ENCODE peak calls at places on chromosomes 12 and 14, in six cellular contexts. T, G, J, O, X and F are unnamed samples. For H3K9me2, the result is how much of the 10 kb centered on the place peaks cover.

GRCh38 chr12:95118138-95118787 is 44.8 kb upstream of the NR2C1 start:
- DNase-seq in X (no peak), J (peak), T (no peak), G (no peak), O (peak), F (no peak)

GRCh38 chr12:47504775-47505446 is 200.9 kb downstream of the RPAP3 start:
- DNase-seq in T (no peak), G (no peak), O (no peak), J (peak), X (no peak), F (no peak)

GRCh38 chr14:68688872-68689371 is 103.9 kb downstream of the ZFP36L1 start:
- DNase-seq in X (no peak), T (peak), G (peak), J (peak), O (no peak), F (peak)

GRCh38 chr14:105145381-105146180 is 23.0 kb downstream of the JAG2 start:
- DNase-seq in X (no peak), J (no peak), T (no peak), O (no peak), G (peak), F (no peak)

GRCh38 chr14:72781476-72782181 is 112.3 kb downstream of the DPF3 start:
- DNase-seq in O (no peak), J (peak), X (no peak), G (no peak), T (no peak), F (peak)

GRCh38 chr12:13196302-13196921 is at the start of gene EMP1:
- DNase-seq in J (peak), G (peak), X (peak), T (no peak), O (peak), F (peak)

GRCh38 chr12:115464008-115464672 is 780.2 kb upstream of the TBX3 start:
- DNase-seq in O (no peak), X (no peak), J (no peak), G (no peak), T (no peak), F (peak)

GRCh38 chr12:93913845-93914244 is 234.5 kb upstream of the PLXNC1 start:
- DNase-seq in G (no peak), O (no peak), X (no peak), J (no peak), T (no peak), F (no peak)

GRCh38 chr14:101352567-101352966 is 208.7 kb upstream of the DIO3 start:
- DNase-seq in O (no peak), X (no peak), T (no peak), G (no peak), J (no peak), F (no peak)

GRCh38 chr12:105436636-105437035 is 106.1 kb downstream of the C12orf75 start:
- DNase-seq in G (no peak), T (no peak), O (no peak), X (no peak), J (no peak), F (no peak)

GRCh38 chr14:104931771-104932675 is 7.3 kb downstream of the PLD4 start:
- DNase-seq in G (no peak), T (peak), O (no peak), J (no peak), X (no peak), F (no peak)

GRCh38 chr12:80129895-80130535 is 30.7 kb downstream of the OTOGL start:
- DNase-seq in X (no peak), J (peak), O (no peak), G (no peak), T (no peak), F (no peak)

GRCh38 chr12:1863823-1864222 is 43.5 kb downstream of the LRTM2 start:
- DNase-seq in T (no peak), X (no peak), O (no peak), J (no peak), G (no peak), F (no peak)

GRCh38 chr14:85554106-85554505 is 24.2 kb downstream of the FLRT2 start:
- DNase-seq in O (no peak), G (no peak), X (no peak), T (no peak), J (no peak), F (no peak)
- H3K9me2 ChIP-seq in O (under half), G (under half), X (under half), T (under half), J (under half), F (under half)

DNA sequence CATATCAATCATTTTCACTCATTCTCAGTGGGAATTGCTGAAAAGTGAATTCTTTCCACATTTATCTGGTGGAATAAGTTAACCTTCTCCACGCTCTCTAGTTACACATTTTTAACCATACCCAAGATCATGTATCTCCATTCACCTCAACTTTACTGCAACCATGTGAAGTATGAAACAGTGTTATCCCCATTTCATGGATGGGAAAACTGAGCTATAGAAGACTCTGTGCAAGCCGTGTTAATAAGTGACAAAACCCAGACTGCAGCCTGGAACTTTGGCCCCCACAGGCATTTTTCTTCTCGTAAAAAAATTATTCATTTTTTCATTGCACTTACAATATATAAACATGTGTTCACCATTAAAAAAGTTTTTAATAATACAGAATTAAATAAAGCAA is 82.4 kb upstream of the CCND2 start:
- DNase-seq in T (no peak), X (no peak), J (no peak), O (no peak), G (no peak), F (no peak)
- H3K9me2 ChIP-seq in T (under half), X (under half), J (under half), O (under half), G (under half), F (under half)

GRCh38 chr14:55057919-55058318 is 6.5 kb downstream of the MAPK1IP1L start:
- DNase-seq in J (no peak), G (no peak), O (no peak), T (no peak), X (no peak), F (no peak)
- H3K9me2 ChIP-seq in J (under half), G (under half), O (under half), T (under half), X (under half), F (under half)

DNA sequence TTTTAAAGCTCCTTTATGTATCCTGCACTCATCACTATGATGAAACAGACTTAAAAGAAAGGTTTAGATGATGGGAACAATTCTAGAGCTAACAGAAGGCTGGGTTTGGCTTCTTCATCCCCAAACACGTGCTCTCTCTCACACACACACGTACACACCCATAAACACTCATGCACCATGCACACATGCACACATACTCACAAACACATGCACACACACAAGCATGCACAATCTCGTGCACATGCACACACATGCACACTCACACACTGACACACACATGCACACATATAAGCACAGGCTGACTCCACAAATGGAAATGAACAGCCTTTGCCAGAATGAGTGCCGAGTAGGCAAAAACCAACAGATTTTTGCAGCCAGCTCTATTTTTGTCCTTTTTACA is 1571.6 kb downstream of the AACS start:
- DNase-seq in T (no peak), G (no peak), J (no peak), X (no peak), O (no peak), F (no peak)
- H3K9me2 ChIP-seq in T (under half), G (under half), J (under half), X (under half), O (under half), F (under half)

DNA sequence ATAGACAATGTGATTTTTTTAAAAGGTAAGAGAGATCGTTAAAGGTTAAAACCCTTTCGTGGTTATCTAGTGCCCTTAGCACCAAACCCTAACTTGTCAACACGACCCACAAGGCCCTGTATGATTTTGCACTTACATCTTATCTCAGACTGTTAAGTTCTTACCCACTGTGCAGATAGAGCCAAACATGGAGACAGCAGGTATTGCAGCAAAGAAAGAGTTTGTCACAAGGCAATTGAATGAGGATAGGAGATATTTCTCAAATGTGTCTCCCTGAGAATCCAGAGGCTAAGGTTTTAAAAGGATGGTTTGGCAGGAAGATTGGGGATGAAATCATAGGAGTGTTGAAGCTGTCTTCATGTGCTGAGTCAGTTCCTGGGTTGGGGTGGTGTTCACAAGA is 313.4 kb downstream of the AEBP2 start:
- DNase-seq in O (no peak), T (no peak), X (no peak), G (no peak), J (no peak), F (no peak)
- H3K9me2 ChIP-seq in O (under half), T (under half), X (under half), G (under half), J (under half), F (under half)

GRCh38 chr14:78690836-78691235 is 520.7 kb downstream of the NRXN3 start:
- DNase-seq in X (no peak), T (no peak), J (no peak), O (no peak), G (no peak), F (no peak)
- H3K9me2 ChIP-seq in X (under half), T (under half), J (under half), O (under half), G (under half), F (under half)

GRCh38 chr12:130579231-130579630 is 136.9 kb downstream of the RIMBP2 start:
- DNase-seq in T (no peak), O (no peak), J (no peak), G (no peak), X (no peak), F (no peak)
- H3K9me2 ChIP-seq in T (under half), O (under half), J (under half), G (under half), X (under half), F (under half)

GRCh38 chr14:81312289-81312876 is 87.7 kb downstream of the STON2 start:
- DNase-seq in T (peak), O (no peak), X (no peak), J (no peak), G (no peak), F (no peak)

GRCh38 chr14:81315344-81315743 is 84.8 kb downstream of the STON2 start:
- DNase-seq in X (no peak), G (no peak), T (peak), J (no peak), O (no peak), F (no peak)

GRCh38 chr14:81313775-81314429 is 86.2 kb downstream of the STON2 start:
- DNase-seq in O (no peak), T (no peak), J (no peak), X (no peak), G (no peak), F (no peak)

GRCh38 chr14:81313200-81313599 is 86.9 kb downstream of the STON2 start:
- DNase-seq in T (no peak), G (no peak), J (no peak), X (no peak), O (no peak), F (no peak)

GRCh38 chr14:81314443-81315175 is 85.5 kb downstream of the STON2 start:
- DNase-seq in J (no peak), O (no peak), G (no peak), T (no peak), X (no peak), F (no peak)
- H3K9me2 ChIP-seq in J (under half), O (under half), G (under half), T (under half), X (under half), F (under half)

GRCh38 chr12:78419513-78419912 is 445.1 kb upstream of the SYT1 start:
- DNase-seq in T (no peak), X (no peak), J (no peak), O (no peak), G (no peak), F (no peak)

GRCh38 chr12:78418919-78419318 is 445.7 kb upstream of the SYT1 start:
- DNase-seq in J (no peak), X (no peak), T (no peak), G (no peak), O (no peak), F (no peak)

DNA sequence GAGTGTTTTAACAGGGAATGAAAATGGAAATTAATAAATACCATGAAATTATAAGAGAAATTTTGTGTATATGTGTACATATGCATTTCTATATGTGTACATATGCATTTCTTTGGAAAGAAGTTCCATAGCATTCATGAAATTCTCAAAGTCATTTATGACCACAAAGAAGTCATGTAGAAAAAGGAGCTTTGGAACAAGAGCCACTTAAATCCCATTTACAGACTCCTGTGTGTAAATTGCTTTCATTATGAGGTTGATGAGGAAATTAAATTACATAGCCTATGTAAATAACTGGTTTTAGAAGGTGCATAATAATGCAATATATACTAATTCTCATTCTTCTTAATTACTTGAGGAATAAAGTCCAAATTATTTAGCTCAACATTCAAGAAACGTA is 450.5 kb upstream of the SYT1 start:
- DNase-seq in O (no peak), G (no peak), J (no peak), X (no peak), T (no peak), F (no peak)
- H3K9me2 ChIP-seq in O (under half), G (under half), J (under half), X (under half), T (under half), F (under half)

DNA sequence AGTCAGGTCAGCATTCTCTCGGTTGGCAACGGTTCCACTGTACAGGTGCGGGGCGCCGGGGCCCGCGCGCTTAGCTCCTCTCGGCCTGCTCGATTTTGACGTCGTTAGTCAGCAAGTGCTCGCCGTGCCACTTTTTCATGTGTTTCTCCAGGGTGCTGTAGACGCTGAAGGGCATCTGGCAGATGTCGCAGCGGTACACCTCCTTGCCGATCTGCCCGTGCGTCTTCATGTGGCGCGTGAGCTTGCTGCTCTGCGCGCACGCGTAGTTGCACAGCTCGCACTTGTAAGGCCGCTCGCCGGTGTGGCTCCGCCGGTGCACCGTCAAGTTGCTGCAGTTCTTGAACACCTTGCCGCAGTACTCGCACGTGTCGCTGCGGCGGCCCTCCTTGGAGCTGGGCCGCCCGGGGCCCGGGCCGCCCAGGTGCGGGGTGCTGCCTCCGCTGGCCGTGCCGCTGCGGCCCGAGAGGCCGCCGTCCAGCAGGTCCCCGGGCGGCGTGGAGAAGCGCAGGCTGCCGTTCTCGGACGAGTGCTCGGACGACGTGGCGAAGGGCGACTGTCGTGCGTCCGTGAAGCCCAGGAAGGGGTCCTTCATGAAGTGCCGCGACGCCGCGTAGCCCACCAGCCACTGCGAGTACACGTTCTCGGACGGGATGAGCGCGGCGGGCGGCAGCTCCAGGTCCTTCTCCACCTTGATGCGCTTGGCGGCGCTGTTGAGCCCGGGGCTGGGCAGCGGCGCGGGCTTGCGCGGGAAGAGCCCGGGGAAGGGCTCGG is 97.7 kb downstream of the BCL11B start:
- DNase-seq in G (no peak), T (peak), X (no peak), O (no peak), J (no peak), F (no peak)
- H3K9me2 ChIP-seq in G (under half), T (under half), X (under half), O (under half), J (under half), F (under half)